ENCODE peak calls at places on chromosome 22, in seven cellular contexts. One of them, this sample, is unnamed.

GRCh38 chr22:44544523-44545433 is 46.7 kb upstream of the RTL6 start:
- DNase-seq in iPS DF 19.7: no peak
- DNase-seq in fibroblast of the conjunctiva: no peak
- DNase-seq in psoas muscle: no peak
- DNase-seq in cardiac muscle cell: no peak
- DNase-seq in NCI-H1105 treated with DMSO at 0.1 percent for 48 hours: no peak
- DNase-seq in anterior cingulate cortex: no peak
- DNase-seq in this sample: no peak

GRCh38 chr22:41752011-41752975 is 48.2 kb upstream of the CCDC134 start:
- DNase-seq in iPS DF 19.7: no peak
- DNase-seq in fibroblast of the conjunctiva: no peak
- DNase-seq in psoas muscle: no peak
- DNase-seq in cardiac muscle cell: no peak
- DNase-seq in NCI-H1105 treated with DMSO at 0.1 percent for 48 hours: no peak
- DNase-seq in anterior cingulate cortex: no peak
- DNase-seq in this sample: no peak

GRCh38 chr22:38973289-38974169 is 8.6 kb upstream of the APOBEC3B start:
- DNase-seq in iPS DF 19.7: no peak
- DNase-seq in fibroblast of the conjunctiva: peak; percentile 26
- DNase-seq in psoas muscle: peak; percentile 46
- DNase-seq in cardiac muscle cell: peak; percentile 40
- DNase-seq in NCI-H1105 treated with DMSO at 0.1 percent for 48 hours: no peak
- DNase-seq in anterior cingulate cortex: no peak
- DNase-seq in this sample: peak; percentile 70

GRCh38 chr22:26922804-26923203 is 265.4 kb downstream of the MIAT start:
- DNase-seq in iPS DF 19.7: no peak
- DNase-seq in fibroblast of the conjunctiva: no peak
- DNase-seq in psoas muscle: no peak
- DNase-seq in cardiac muscle cell: no peak
- DNase-seq in NCI-H1105 treated with DMSO at 0.1 percent for 48 hours: no peak
- DNase-seq in anterior cingulate cortex: no peak
- DNase-seq in this sample: peak; percentile 76

GRCh38 chr22:46830001-46830715 is 67.7 kb downstream of the TBC1D22A start:
- DNase-seq in iPS DF 19.7: no peak
- DNase-seq in fibroblast of the conjunctiva: no peak
- DNase-seq in psoas muscle: peak; percentile 73
- DNase-seq in cardiac muscle cell: peak; percentile 46
- DNase-seq in NCI-H1105 treated with DMSO at 0.1 percent for 48 hours: no peak
- DNase-seq in anterior cingulate cortex: no peak
- DNase-seq in this sample: no peak

GRCh38 chr22:48650323-48651035 is 1177.2 kb downstream of the BRD1 start:
- DNase-seq in iPS DF 19.7: no peak
- DNase-seq in fibroblast of the conjunctiva: no peak
- DNase-seq in psoas muscle: peak; percentile 23
- DNase-seq in cardiac muscle cell: no peak
- DNase-seq in NCI-H1105 treated with DMSO at 0.1 percent for 48 hours: no peak
- DNase-seq in anterior cingulate cortex: no peak
- DNase-seq in this sample: no peak

GRCh38 chr22:46534177-46534776 is 3.1 kb downstream of the CELSR1 start:
- DNase-seq in iPS DF 19.7: no peak
- DNase-seq in fibroblast of the conjunctiva: no peak
- DNase-seq in psoas muscle: no peak
- DNase-seq in cardiac muscle cell: no peak
- DNase-seq in NCI-H1105 treated with DMSO at 0.1 percent for 48 hours: no peak
- DNase-seq in anterior cingulate cortex: no peak
- DNase-seq in this sample: no peak

GRCh38 chr22:40024201-40025061 is 29.7 kb downstream of the FAM83F start:
- DNase-seq in iPS DF 19.7: no peak
- DNase-seq in fibroblast of the conjunctiva: peak; percentile 32
- DNase-seq in psoas muscle: peak; percentile 81
- DNase-seq in cardiac muscle cell: peak; percentile 72
- DNase-seq in NCI-H1105 treated with DMSO at 0.1 percent for 48 hours: peak; percentile 52
- DNase-seq in anterior cingulate cortex: peak; percentile 20
- DNase-seq in this sample: peak; percentile 77

GRCh38 chr22:47114813-47115517 is 352.5 kb downstream of the TBC1D22A start:
- DNase-seq in iPS DF 19.7: no peak
- DNase-seq in fibroblast of the conjunctiva: no peak
- DNase-seq in psoas muscle: no peak
- DNase-seq in cardiac muscle cell: no peak
- DNase-seq in NCI-H1105 treated with DMSO at 0.1 percent for 48 hours: no peak
- DNase-seq in anterior cingulate cortex: no peak
- DNase-seq in this sample: no peak

This sample was measured in nephron progenitor cell.